ENCODE peak calls at places on chromosome 20, in nine cellular contexts. O is stomach, R is Calu3, C is amygdala, N is fibroblast of villous mesenchyme, H is EL, G is choroid plexus epithelial cell, J is lower lobe of right lung, K is T1000. V is an unnamed sample.

GRCh38 chr20:45489083-45489531 is 19.6 kb downstream of the WFDC2 start:
- DNase-seq in G (no peak), N (no peak), O (no peak), R (peak), C (no peak), H (peak), J (no peak), K (no peak), V (no peak)

GRCh38 chr20:45735552-45735951 is 13.4 kb downstream of the SPINT4 start:
- DNase-seq in H (no peak), K (no peak), N (no peak), C (no peak), J (no peak), G (no peak), O (no peak), R (no peak), V (no peak)

GRCh38 chr20:57650266-57650665 is 30.0 kb upstream of the ZBP1 start:
- DNase-seq in K (no peak), H (no peak), R (peak), G (no peak), N (no peak), O (no peak), J (peak), C (no peak), V (peak)

GRCh38 chr20:33020278-33021161 is 10.9 kb upstream of the BPIFB6 start:
- DNase-seq in R (no peak), K (no peak), N (no peak), O (no peak), G (no peak), H (no peak), J (no peak), C (no peak), V (no peak)

GRCh38 chr20:40678286-40678835 is 10.7 kb downstream of the MAFB start:
- DNase-seq in C (no peak), J (no peak), K (no peak), H (no peak), R (no peak), O (no peak), N (no peak), G (no peak), V (no peak)

GRCh38 chr20:62929051-62929538 is 2.8 kb upstream of the DIDO1 start:
- DNase-seq in R (peak), C (no peak), G (peak), H (peak), J (peak), N (peak), K (no peak), O (peak), V (no peak)

GRCh38 chr20:11585752-11586352 is 331.8 kb upstream of the BTBD3 start:
- DNase-seq in K (no peak), N (peak), G (peak), J (no peak), R (peak), H (peak), O (no peak), C (no peak), V (no peak)

GRCh38 chr20:2742934-2743559 is 50.5 kb downstream of the EBF4 start:
- DNase-seq in H (peak), R (peak), O (peak), G (peak), K (no peak), N (peak), J (peak), C (peak), V (peak)

GRCh38 chr20:14828459-14828858 is 491.0 kb upstream of the FLRT3 start:
- DNase-seq in J (no peak), C (no peak), O (no peak), R (no peak), N (no peak), H (no peak), K (no peak), G (no peak), V (no peak)

GRCh38 chr20:49562341-49563014 is 5.5 kb downstream of the PTGIS start:
- DNase-seq in O (peak), G (peak), K (peak), J (no peak), N (peak), C (no peak), R (peak), H (peak), V (no peak)

GRCh38 chr20:16806061-16806460 is 57.9 kb downstream of the OTOR start:
- DNase-seq in K (no peak), N (no peak), C (no peak), O (no peak), R (no peak), J (no peak), G (no peak), H (no peak), V (no peak)

GRCh38 chr20:64233725-64234124 is 21.8 kb upstream of the PCMTD2 start:
- DNase-seq in K (no peak), J (peak), C (no peak), R (no peak), N (no peak), G (no peak), H (no peak), O (peak), V (no peak)

GRCh38 chr20:21968486-21968885 is 263.0 kb downstream of the PAX1 start:
- DNase-seq in N (no peak), O (no peak), G (no peak), H (no peak), J (no peak), R (no peak), K (no peak), C (no peak), V (no peak)

GRCh38 chr20:37914672-37915433 is 11.9 kb downstream of the VSTM2L start:
- DNase-seq in N (no peak), H (no peak), G (peak), O (no peak), R (no peak), J (no peak), K (no peak), C (no peak), V (no peak)

GRCh38 chr20:49983848-49984408 is 1.1 kb downstream of the SNAI1 start:
- DNase-seq in N (no peak), J (no peak), C (no peak), G (peak), K (no peak), O (no peak), H (no peak), R (no peak), V (no peak)

GRCh38 chr20:46894579-46894958 is at the start of gene EYA2:
- DNase-seq in R (peak), N (no peak), C (no peak), H (no peak), K (no peak), G (no peak), O (peak), J (no peak), V (no peak)

GRCh38 chr20:2840138-2840966 is at the start of the genes PCED1A and VPS16:
- DNase-seq in R (peak), G (peak), C (peak), J (peak), N (peak), O (peak), H (peak), K (peak), V (peak)

GRCh38 chr20:61356171-61356570 is 104.1 kb downstream of the CDH4 start:
- DNase-seq in J (no peak), K (no peak), O (no peak), H (no peak), C (no peak), N (no peak), R (no peak), G (no peak), V (no peak)

GRCh38 chr20:9838378-9839295 is at the start of gene PAK5:
- DNase-seq in C (peak), N (peak), O (peak), G (peak), H (peak), J (peak), K (peak), R (peak), V (no peak)

GRCh38 chr20:49308875-49309274 is 31.0 kb upstream of the ZNFX1 start:
- DNase-seq in K (no peak), J (no peak), N (no peak), G (peak), R (no peak), H (no peak), O (no peak), C (no peak), V (no peak)

GRCh38 chr20:37538003-37538402 is 10.3 kb upstream of the BLCAP start:
- DNase-seq in G (peak), C (no peak), J (no peak), R (peak), H (peak), N (peak), O (no peak), K (no peak), V (no peak)

GRCh38 chr20:25481235-25481917 is 73.9 kb downstream of the GINS1 start:
- DNase-seq in G (no peak), O (no peak), K (no peak), J (no peak), H (no peak), R (no peak), N (no peak), C (no peak), V (no peak)

GRCh38 chr20:60108397-60108796 is 150.2 kb downstream of the CDH26 start:
- DNase-seq in J (no peak), R (no peak), K (no peak), N (peak), G (peak), H (peak), O (no peak), C (no peak), V (no peak)

GRCh38 chr20:1062334-1063015 is 55.9 kb upstream of the PSMF1 start:
- DNase-seq in G (no peak), H (no peak), J (no peak), O (peak), N (no peak), K (no peak), R (no peak), C (no peak), V (no peak)

GRCh38 chr20:5691918-5692618 is 58.1 kb upstream of the SHLD1 start:
- DNase-seq in J (no peak), C (no peak), O (no peak), K (no peak), H (no peak), R (no peak), G (no peak), N (no peak), V (no peak)

GRCh38 chr20:25470045-25470444 is 62.6 kb downstream of the GINS1 start:
- DNase-seq in G (peak), N (peak), C (no peak), O (peak), R (no peak), J (no peak), H (peak), K (no peak), V (no peak)

GRCh38 chr20:12153616-12154015 is 235.9 kb downstream of the BTBD3 start:
- DNase-seq in C (no peak), N (peak), K (no peak), J (no peak), H (no peak), G (peak), R (no peak), O (no peak), V (no peak)

GRCh38 chr20:62678553-62678952 is 30.1 kb upstream of the NTSR1 start:
- DNase-seq in G (peak), K (no peak), N (no peak), R (no peak), J (no peak), C (no peak), H (no peak), O (no peak), V (no peak)

GRCh38 chr20:34940126-34940525 is 15.5 kb downstream of the GSS start:
- DNase-seq in R (no peak), G (no peak), K (no peak), N (peak), C (no peak), H (no peak), O (no peak), J (no peak), V (no peak)

GRCh38 chr20:57514273-57514751 is 10.6 kb downstream of the CTCFL start:
- DNase-seq in N (peak), K (no peak), R (peak), G (peak), C (peak), J (peak), H (peak), O (peak), V (peak)

GRCh38 chr20:43681468-43681942 is 14.6 kb downstream of the MYBL2 start:
- DNase-seq in O (no peak), C (no peak), H (no peak), K (no peak), J (no peak), G (no peak), R (no peak), N (no peak), V (no peak)

GRCh38 chr20:24669701-24670100 is 200.3 kb downstream of the SYNDIG1 start:
- DNase-seq in R (no peak), H (no peak), J (no peak), O (no peak), C (no peak), N (no peak), G (no peak), K (no peak), V (no peak)

GRCh38 chr20:34536798-34537394 is 20.7 kb downstream of the DYNLRB1 start:
- DNase-seq in O (peak), N (peak), G (peak), J (peak), C (no peak), K (no peak), H (no peak), R (no peak), V (no peak)

GRCh38 chr20:49028684-49029083 is 17.4 kb upstream of the CSE1L start:
- DNase-seq in G (peak), H (peak), C (no peak), N (peak), J (no peak), K (no peak), O (no peak), R (no peak), V (no peak)

GRCh38 chr20:53677447-53678314 is 84.0 kb upstream of the ZNF217 start:
- DNase-seq in N (peak), K (no peak), R (peak), J (peak), G (peak), O (peak), H (no peak), C (no peak), V (no peak)

GRCh38 chr20:764255-764654 is 4.0 kb downstream of the SLC52A3 start:
- DNase-seq in H (no peak), G (no peak), R (no peak), N (no peak), J (no peak), K (no peak), O (no peak), C (no peak), V (no peak)

GRCh38 chr20:9626357-9626756 is 112.0 kb downstream of the LAMP5 start:
- DNase-seq in G (no peak), R (peak), O (no peak), H (no peak), J (no peak), K (no peak), C (no peak), N (no peak), V (peak)

GRCh38 chr20:37500311-37500710 is 20.7 kb upstream of the NNAT start:
- DNase-seq in R (no peak), N (no peak), K (no peak), G (no peak), J (no peak), C (no peak), O (peak), H (no peak), V (no peak)